ENCODE peak calls at places on chromosomes 7 and 10, in five cellular contexts. V is HepG2, O is K562, G is H1, F is A549. Y is an unnamed sample.

GRCh38 chr10:70296406-70296899 is 12.6 kb upstream of the NPFFR1 start:
- DNase-seq in G (no peak), O (peak), V (no peak), F (peak), Y (no peak)

GRCh38 chr10:15222511-15222910 is 54.0 kb upstream of the NMT2 start:
- DNase-seq in G (no peak), V (no peak), F (no peak), O (no peak), Y (no peak)

GRCh38 chr7:148481965-148482626 is 108.5 kb upstream of the C7orf33 start:
- DNase-seq in V (no peak), O (no peak), F (no peak), G (no peak), Y (no peak)

GRCh38 chr7:54778696-54779285 is 19.8 kb upstream of the SEC61G start:
- DNase-seq in V (no peak), O (no peak), F (no peak), G (no peak), Y (no peak)

GRCh38 chr7:99561735-99562051 is 3.3 kb downstream of the ZNF655 start:
- DNase-seq in G (no peak), F (no peak), O (no peak), V (no peak), Y (no peak)

GRCh38 chr7:98242342-98242741 is 9.7 kb downstream of the TECPR1 start:
- DNase-seq in V (no peak), O (no peak), G (no peak), F (no peak), Y (no peak)

GRCh38 chr7:150341263-150342118 is at the start of gene RARRES2:
- DNase-seq in O (peak), V (peak), G (peak), F (no peak), Y (no peak)

GRCh38 chr7:142785841-142786250 is 15.1 kb downstream of the PRSS2 start:
- DNase-seq in F (no peak), G (no peak), V (no peak), O (no peak), Y (no peak)

GRCh38 chr10:97399843-97400545 is 1.1 kb downstream of the RRP12 start:
- DNase-seq in G (no peak), F (peak), V (peak), O (peak), Y (no peak)

GRCh38 chr7:51455948-51456347 is 139.3 kb upstream of the COBL start:
- DNase-seq in V (no peak), G (no peak), O (no peak), F (no peak), Y (no peak)

GRCh38 chr10:54837479-54837878 is 36.4 kb upstream of the PCDH15 start:
- DNase-seq in V (no peak), F (no peak), O (no peak), G (no peak), Y (no peak)

GRCh38 chr10:117224036-117224430 is 16.9 kb upstream of the SLC18A2 start:
- DNase-seq in V (no peak), O (no peak), G (no peak), F (no peak), Y (no peak)

GRCh38 chr7:35241884-35242283 is 12.0 kb downstream of the TBX20 start:
- DNase-seq in V (no peak), G (no peak), O (no peak), F (no peak), Y (no peak)

GRCh38 chr10:24465899-24466615 is 257.1 kb downstream of the KIAA1217 start:
- DNase-seq in V (peak), O (no peak), G (no peak), F (peak), Y (peak)

GRCh38 chr7:102042016-102042656 is 224.7 kb downstream of the CUX1 start:
- DNase-seq in F (peak), V (peak), O (no peak), G (no peak), Y (no peak)

DNA sequence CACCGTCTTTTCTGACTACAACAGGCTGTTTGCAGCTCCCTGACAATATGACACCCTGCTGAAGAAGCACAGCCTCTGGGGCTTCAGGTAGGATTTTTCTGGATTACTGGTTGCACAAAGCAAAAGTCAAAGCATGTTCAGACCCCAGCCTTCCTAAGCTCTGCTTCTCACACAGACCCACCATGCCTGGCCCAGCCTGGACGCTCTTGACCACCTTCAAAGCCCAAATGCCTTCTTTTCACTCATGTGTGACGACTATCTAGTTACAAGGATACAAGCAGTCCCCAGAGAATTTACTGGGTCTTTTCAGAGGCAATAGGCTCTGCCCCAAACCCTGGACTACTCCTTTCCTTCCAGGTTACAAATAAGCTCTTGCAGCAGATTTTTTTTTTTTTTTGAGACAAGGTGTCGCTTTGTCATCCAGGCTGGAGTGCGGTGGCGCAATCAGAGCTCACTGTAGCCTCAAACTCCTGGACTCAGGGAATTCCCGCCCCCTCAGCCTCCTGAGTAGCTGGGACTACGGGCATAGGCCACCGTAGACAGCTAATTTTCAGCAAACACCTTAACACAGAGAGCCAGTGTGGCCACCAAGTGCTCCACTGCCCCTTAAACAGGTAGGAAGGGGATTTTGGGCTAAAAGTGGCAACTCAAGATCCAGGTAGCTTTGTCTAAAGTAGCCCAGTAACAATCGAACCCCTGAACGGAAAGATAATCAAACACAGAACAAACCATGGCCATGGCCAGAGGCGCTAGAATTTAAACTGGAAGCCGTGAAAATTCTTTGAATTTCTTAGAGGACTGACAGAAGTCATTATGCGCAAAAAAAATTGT is 16.2 kb downstream of the SVIL start:
- DNase-seq in F (no peak), V (peak), O (no peak), G (no peak), Y (no peak)
- TF ChIP-seq HDAC2 in F (no peak), V (no peak), O (no peak), G (no peak), Y (no peak)

DNA sequence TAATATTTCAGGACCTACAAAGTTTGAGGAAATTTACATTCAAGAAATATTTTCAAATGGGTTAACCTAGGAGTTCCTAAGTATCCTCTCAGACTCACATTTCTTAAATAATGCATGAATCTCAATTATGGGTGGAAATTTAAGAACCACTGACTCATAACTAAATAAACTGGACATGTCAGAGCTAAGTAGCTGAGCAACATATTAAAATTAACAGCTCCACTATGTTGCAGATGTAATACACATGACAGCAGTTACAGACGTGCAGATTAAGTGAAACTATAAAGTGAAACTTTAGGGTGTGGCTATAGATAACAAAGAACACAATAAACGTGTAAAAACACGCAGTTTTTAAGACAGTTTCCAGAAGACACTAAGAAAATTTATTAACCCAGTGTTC is 25.5 kb downstream of the DNMBP start:
- DNase-seq in G (no peak), F (no peak), O (no peak), V (no peak), Y (peak)
- TF ChIP-seq HDAC2 in G (no peak), F (no peak), O (no peak), V (no peak), Y (no peak)

DNA sequence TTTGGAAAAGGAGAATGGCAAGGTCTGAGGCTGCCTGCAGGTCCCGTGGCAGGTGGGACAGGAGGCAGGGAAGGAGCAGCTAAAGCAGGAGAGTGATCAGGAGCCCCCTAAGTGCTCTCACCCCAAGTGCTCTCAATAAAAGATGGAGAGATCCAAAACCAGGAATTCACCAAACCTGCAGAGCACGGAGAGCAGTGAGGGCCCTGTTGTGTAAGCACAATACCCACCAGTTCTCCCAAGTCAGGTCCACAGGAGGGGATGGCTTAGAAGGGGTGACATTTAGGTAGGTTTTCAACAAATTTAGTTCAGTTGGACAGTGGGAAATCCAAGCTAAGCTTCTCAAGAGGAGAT is 40.8 kb downstream of the GNA12 start:
- DNase-seq in O (no peak), V (no peak), G (no peak), F (no peak), Y (no peak)
- TF ChIP-seq HDAC2 in O (no peak), V (no peak), G (no peak), F (no peak), Y (no peak)

GRCh38 chr10:43606323-43607198 is at the start of gene ZNF485:
- DNase-seq in V (peak), G (peak), O (peak), F (peak), Y (no peak)
- TF ChIP-seq HDAC2 in V (no peak), G (no peak), O (peak), F (no peak), Y (no peak)

GRCh38 chr10:98967601-98968000 is 268.1 kb downstream of the HPSE2 start:
- DNase-seq in O (no peak), F (no peak), V (no peak), G (no peak), Y (no peak)
- TF ChIP-seq HDAC2 in O (no peak), F (no peak), V (no peak), G (no peak), Y (no peak)